ENCODE peak calls at places on chromosomes 2 and 18, in six cellular contexts. I is H9, R is IMR-90, T is neuronal stem cell, J is mesenchymal stem cell, V is H1. S is an unnamed sample.

GRCh38 chr2:126838718-126838985 is 60.0 kb upstream of the TEX51 start:
- DNase-seq in J (no peak), V (no peak), I (peak), R (no peak), T (no peak), S (no peak)

GRCh38 chr2:126495189-126495588 is 160.8 kb upstream of the GYPC start:
- DNase-seq in R (no peak), T (no peak), V (no peak), J (no peak), I (no peak), S (no peak)

GRCh38 chr2:106919012-106919411 is 33.0 kb upstream of the ST6GAL2 start:
- DNase-seq in I (no peak), T (no peak), J (no peak), V (no peak), R (no peak), S (no peak)

GRCh38 chr18:74281639-74282358 is 10.0 kb downstream of the CYB5A start:
- DNase-seq in I (no peak), T (no peak), V (no peak), J (peak), R (no peak), S (peak)

GRCh38 chr18:39424261-39424660 is 1858.7 kb upstream of the CELF4 start:
- DNase-seq in T (no peak), V (no peak), R (no peak), J (no peak), I (no peak), S (no peak)

GRCh38 chr2:48347712-48348111 is 182.2 kb upstream of the STON1 start:
- DNase-seq in J (peak), R (no peak), T (no peak), V (no peak), I (no peak), S (no peak)

GRCh38 chr2:127469051-127469450 is 50.8 kb downstream of the PROC start:
- DNase-seq in R (no peak), I (no peak), J (no peak), T (no peak), V (no peak), S (no peak)

GRCh38 chr2:171688129-171688465 is 828 bp downstream of the DYNC1I2 start:
- DNase-seq in I (no peak), J (peak), T (no peak), R (peak), V (no peak), S (peak)

GRCh38 chr18:74291771-74292540 is at the start of gene CYB5A:
- DNase-seq in V (peak), T (peak), J (peak), R (peak), I (peak), S (peak)

GRCh38 chr2:161158882-161159281 is 1.3 kb upstream of the TANK start:
- DNase-seq in R (no peak), V (no peak), T (no peak), J (no peak), I (no peak), S (no peak)

GRCh38 chr2:104733544-104733943 is 120.4 kb upstream of the POU3F3 start:
- DNase-seq in T (no peak), J (no peak), R (no peak), I (peak), V (peak), S (no peak)

GRCh38 chr2:28495551-28496284 is at the start of gene PLB1:
- DNase-seq in V (no peak), R (no peak), T (no peak), I (no peak), J (no peak), S (no peak)

GRCh38 chr18:53070706-53071105 is 730.7 kb downstream of the DCC start:
- DNase-seq in J (no peak), V (no peak), T (no peak), R (no peak), I (no peak), S (no peak)
- H4K91ac ChIP-seq in J (no peak), V (no peak), T (no peak), R (no peak), I (no peak), S (no peak)

DNA sequence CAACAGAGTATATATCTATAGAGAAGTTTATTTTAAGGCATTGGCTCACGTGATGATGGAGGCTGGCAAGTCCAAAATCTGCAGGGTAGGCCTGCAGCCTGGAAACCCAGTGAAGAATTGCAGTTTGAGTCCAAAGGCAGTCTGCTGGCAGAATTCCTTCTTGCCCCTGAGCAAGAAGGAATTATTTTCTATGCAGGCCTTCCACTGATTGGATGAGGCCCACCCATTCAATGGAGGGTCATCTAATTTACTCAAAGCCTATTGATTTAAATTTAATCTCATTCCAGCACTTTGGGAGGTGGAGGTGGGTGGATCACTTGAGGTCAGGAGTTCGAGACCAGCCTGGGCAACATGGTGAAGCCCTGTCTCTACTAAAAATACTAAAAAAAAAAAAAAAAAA is 30.4 kb upstream of the C18orf32 start:
- DNase-seq in R (no peak), J (no peak), I (no peak), T (no peak), V (no peak), S (no peak)
- H2AK5ac ChIP-seq in R (no peak), J (no peak), I (no peak), T (no peak), V (no peak), S (no peak)

GRCh38 chr2:173963817-173964564 is 1.2 kb downstream of the SP3 start:
- DNase-seq in T (peak), I (peak), V (peak), J (peak), R (peak), S (peak)

GRCh38 chr2:173963323-173963816 is 1.8 kb downstream of the SP3 start:
- DNase-seq in V (no peak), I (no peak), J (peak), T (no peak), R (peak), S (peak)

GRCh38 chr2:173964565-173965371 is 405 bp downstream of the SP3 start:
- DNase-seq in V (peak), R (peak), I (peak), J (peak), T (peak), S (peak)

GRCh38 chr2:173966274-173967098 is 1.3 kb upstream of the SP3 start:
- DNase-seq in V (no peak), T (no peak), R (no peak), J (no peak), I (no peak), S (no peak)

DNA sequence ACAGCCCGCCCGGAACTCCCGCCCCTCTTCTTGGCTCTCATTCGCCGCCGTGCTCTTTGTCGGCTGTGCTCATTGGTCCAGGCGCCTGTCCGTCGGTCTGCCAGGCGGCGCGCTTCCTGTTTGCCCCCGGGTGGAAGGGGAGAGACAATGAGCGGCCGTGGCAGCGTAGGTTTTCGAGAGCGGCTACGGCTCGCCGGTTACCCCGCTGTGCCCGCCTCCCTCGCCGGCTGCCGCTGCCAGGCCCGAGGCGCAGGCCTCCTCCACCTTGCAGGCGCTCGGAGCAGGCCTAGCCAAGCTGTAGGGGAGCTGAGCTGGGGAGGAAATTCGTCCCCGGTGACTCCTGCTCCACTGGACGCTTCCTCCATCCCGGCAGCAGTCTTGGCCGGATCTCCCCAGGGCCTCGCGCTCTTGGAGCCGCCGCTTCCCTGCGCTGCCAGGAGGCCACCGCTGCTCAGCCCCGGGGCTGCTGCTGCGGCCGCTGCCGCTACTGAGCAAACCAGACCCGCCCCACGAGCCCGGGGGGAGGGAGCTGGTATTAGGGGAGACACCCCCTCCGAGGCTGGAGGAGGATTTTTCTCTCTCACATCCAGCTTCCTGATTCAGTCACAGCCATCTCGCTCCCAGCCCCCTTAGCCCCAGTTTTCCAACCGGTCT is at the start of gene SP3:
- DNase-seq in T (peak), R (peak), I (peak), V (peak), J (peak), S (peak)
- H3K4ac ChIP-seq in T (peak), R (peak), I (no peak), V (peak), J (peak), S (peak)

GRCh38 chr2:200351815-200352214 is 45.3 kb downstream of the SPATS2L start:
- DNase-seq in T (no peak), J (no peak), I (no peak), V (no peak), R (peak), S (no peak)
- H4K91ac ChIP-seq in T (no peak), J (no peak), I (no peak), V (no peak), R (no peak), S (no peak)

DNA sequence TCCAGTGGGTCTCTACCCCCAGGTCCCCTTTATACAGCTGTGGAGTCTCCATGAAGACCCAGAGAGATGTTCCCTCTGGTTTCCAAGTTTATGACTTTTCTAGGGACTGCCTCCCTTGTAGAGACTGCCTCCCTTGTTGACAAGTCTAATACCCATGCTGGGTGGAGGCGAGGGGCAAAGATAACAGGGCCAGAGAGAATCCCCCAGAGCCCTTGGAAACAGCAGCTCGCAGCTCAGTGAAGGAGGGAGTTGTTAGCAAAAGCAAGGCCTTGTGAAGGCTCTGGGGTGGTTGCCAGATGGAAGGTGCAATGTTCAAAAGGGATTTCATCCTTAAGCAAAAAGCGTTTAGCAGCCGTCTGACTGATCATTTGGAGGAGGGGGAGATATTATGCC is 75.0 kb upstream of the GATA6 start:
- DNase-seq in J (no peak), R (no peak), I (no peak), T (no peak), V (no peak), S (no peak)
- H2AK5ac ChIP-seq in J (no peak), R (no peak), I (no peak), T (no peak), V (no peak), S (no peak)

S was measured in trophoblast cell.